ENCODE peak calls at places on chromosome 22, in six cellular contexts. A is renal cortical epithelial cell; M is activated CD8-positive, alpha-beta memory T cell treated with anti-CD3 and anti-CD28 coated beads, Interleukin-2, amount 50 U/mL, for 4 hours; K is HT1080; V is CD4-positive, CD25-positive, alpha-beta regulatory T cell; H is EL. N is an unnamed sample.
A peak's percentile ranks its signal among the peaks of the same experiment; 100 is the strongest.

GRCh38 chr22:37626144-37626543 is 13.3 kb upstream of the SH3BP1 start:
- DNase-seq in K (no peak), A (no peak), M (no peak), H (no peak), V (no peak), N (no peak)

GRCh38 chr22:21055880-21056319 is 10.2 kb downstream of the LRRC74B start:
- DNase-seq in A (no peak), M (no peak), H (no peak), V (no peak), K (no peak), N (no peak)

GRCh38 chr22:38314140-38314991 is 2.9 kb downstream of the CSNK1E start:
- DNase-seq in H (peak; percentile 69), A (no peak), M (no peak), K (peak; percentile 68), V (no peak), N (no peak)

GRCh38 chr22:42324991-42325710 is 54.7 kb upstream of the TCF20 start:
- DNase-seq in K (no peak), A (no peak), M (no peak), V (no peak), H (no peak), N (no peak)

GRCh38 chr22:23067691-23068090 is 2.6 kb upstream of the GNAZ start:
- DNase-seq in M (peak; percentile 3), V (no peak), A (no peak), K (no peak), H (no peak), N (no peak)

GRCh38 chr22:37918149-37918548 is 12.1 kb downstream of the MICALL1 start:
- DNase-seq in H (no peak), V (no peak), A (no peak), M (no peak), K (no peak), N (no peak)

GRCh38 chr22:41862160-41862529 is 29.2 kb downstream of the SREBF2 start:
- DNase-seq in A (peak; percentile 45), K (no peak), V (no peak), H (no peak), M (peak; percentile 48), N (no peak)

GRCh38 chr22:24188705-24189248 is 7.5 kb downstream of the SUSD2 start:
- DNase-seq in K (no peak), H (no peak), V (no peak), M (no peak), A (no peak), N (no peak)

GRCh38 chr22:24429411-24430365 is 2.3 kb downstream of the ADORA2A start:
- DNase-seq in M (peak; percentile 64), H (peak; percentile 43), K (peak; percentile 35), V (peak; percentile 50), A (peak; percentile 37), N (no peak)

GRCh38 chr22:42365942-42366660 is 66.1 kb downstream of the NFAM1 start:
- DNase-seq in M (no peak), K (no peak), V (no peak), A (no peak), H (no peak), N (no peak)

GRCh38 chr22:23913306-23913660 is 19.1 kb downstream of the MIF start:
- DNase-seq in A (no peak), M (no peak), K (no peak), V (no peak), H (no peak), N (no peak)

GRCh38 chr22:40498454-40499186 is 128.2 kb downstream of the SGSM3 start:
- DNase-seq in M (no peak), A (peak; percentile 94), V (no peak), K (peak; percentile 99), H (peak; percentile 97), N (peak; percentile 98)

GRCh38 chr22:32080904-32081303 is 37.8 kb downstream of the SLC5A1 start:
- DNase-seq in M (no peak), H (peak; percentile 49), V (no peak), K (peak; percentile 64), A (peak; percentile 51), N (peak; percentile 52)

GRCh38 chr22:36465232-36466021 is 16.0 kb downstream of the TXN2 start:
- DNase-seq in H (peak; percentile 99), K (peak; percentile 82), M (no peak), A (peak; percentile 91), V (no peak), N (peak; percentile 94)

GRCh38 chr22:45216133-45217003 is 24.3 kb downstream of the KIAA0930 start:
- DNase-seq in K (no peak), A (peak; percentile 28), V (no peak), H (no peak), M (no peak), N (no peak)

GRCh38 chr22:36329217-36330078 is 58.3 kb downstream of the MYH9 start:
- DNase-seq in M (peak; percentile 88), V (peak; percentile 66), H (peak; percentile 100), A (peak; percentile 99), K (peak; percentile 99), N (peak; percentile 99)

GRCh38 chr22:28435960-28436359 is 243.7 kb downstream of the TTC28 start:
- DNase-seq in K (no peak), H (peak; percentile 5), A (no peak), M (no peak), V (no peak), N (no peak)

GRCh38 chr22:30564766-30565118 is 9.7 kb downstream of the GAL3ST1 start:
- DNase-seq in H (no peak), M (no peak), A (no peak), V (no peak), K (no peak), N (peak; percentile 71)

GRCh38 chr22:38698407-38699094 is 2.2 kb downstream of the JOSD1 start:
- DNase-seq in A (no peak), M (no peak), H (no peak), V (no peak), K (no peak), N (peak; percentile 21)